ENCODE peak calls at places on chromosomes 7 and 10, in eight cellular contexts. S is A549, X is transverse colon, T is H1, V is tibial nerve, B is GM12878, J is esophagus muscularis mucosa, G is stomach. N is an unnamed sample.
A peak's percentile ranks its signal among the peaks of the same experiment; 100 is the strongest.

GRCh38 chr7:105245398-105246099 is 143.2 kb downstream of the SRPK2 start:
- DNase-seq in S (no peak), X (no peak), T (no peak), V (no peak), B (no peak), J (no peak), G (no peak), N (no peak)

GRCh38 chr10:78438094-78438906 is 404.6 kb downstream of the RPS24 start:
- DNase-seq in S (no peak), X (no peak), T (no peak), V (no peak), B (no peak), J (no peak), G (no peak), N (peak; percentile 63)

GRCh38 chr7:29723599-29723998 is 82.7 kb upstream of the WIPF3 start:
- DNase-seq in S (no peak), X (no peak), T (no peak), V (no peak), B (no peak), J (no peak), G (no peak), N (no peak)

GRCh38 chr10:22849077-22849810 is 78.6 kb upstream of the ARMC3 start:
- DNase-seq in S (no peak), X (peak; percentile 58), T (no peak), V (peak; percentile 80), B (no peak), J (no peak), G (peak; percentile 86), N (peak; percentile 92)

GRCh38 chr7:107255602-107256001 is 86.8 kb downstream of the HBP1 start:
- DNase-seq in S (no peak), X (no peak), T (no peak), V (no peak), B (no peak), J (no peak), G (no peak), N (no peak)

GRCh38 chr10:130748409-130749057 is 563.0 kb downstream of the TCERG1L start:
- DNase-seq in S (no peak), X (no peak), T (no peak), V (no peak), B (no peak), J (no peak), G (peak; percentile 14), N (peak; percentile 44)

GRCh38 chr7:122268101-122268500 is 36.4 kb downstream of the FEZF1 start:
- DNase-seq in S (no peak), X (no peak), T (no peak), V (no peak), B (no peak), J (no peak), G (no peak), N (no peak)

GRCh38 chr10:46033602-46034011 is 3.2 kb upstream of the NCOA4 start:
- DNase-seq in S (no peak), X (no peak), T (no peak), V (no peak), B (no peak), J (no peak), G (peak; percentile 42), N (no peak)

GRCh38 chr7:29853775-29854174 is 47.5 kb downstream of the WIPF3 start:
- DNase-seq in S (no peak), X (no peak), T (no peak), V (no peak), B (no peak), J (no peak), G (no peak), N (no peak)

GRCh38 chr10:60281792-60282353 is 107.8 kb downstream of the ANK3 start:
- DNase-seq in S (no peak), X (no peak), T (no peak), V (no peak), B (no peak), J (no peak), G (no peak), N (no peak)

GRCh38 chr7:30148951-30149459 is 14.2 kb downstream of the MTURN start:
- DNase-seq in S (no peak), X (no peak), T (no peak), V (no peak), B (no peak), J (no peak), G (peak; percentile 35), N (no peak)

GRCh38 chr7:76069238-76069638 is 21.3 kb downstream of the MDH2 start:
- DNase-seq in S (peak; percentile 84), X (peak; percentile 59), T (no peak), V (no peak), B (no peak), J (no peak), G (peak; percentile 39), N (peak; percentile 92)

GRCh38 chr10:120262857-120263547 is 194.0 kb upstream of the PLPP4 start:
- DNase-seq in S (no peak), X (no peak), T (no peak), V (no peak), B (peak; percentile 16), J (no peak), G (no peak), N (no peak)

GRCh38 chr7:105580022-105580740 is 1.1 kb downstream of the EFCAB10 start:
- DNase-seq in S (no peak), X (no peak), T (no peak), V (no peak), B (no peak), J (no peak), G (no peak), N (no peak)

GRCh38 chr7:23618241-23618640 is 21.1 kb downstream of the CCDC126 start:
- DNase-seq in S (no peak), X (no peak), T (no peak), V (no peak), B (no peak), J (no peak), G (no peak), N (no peak)

GRCh38 chr7:519429-519973 is at the start of gene PDGFA:
- DNase-seq in S (no peak), X (no peak), T (no peak), V (no peak), B (no peak), J (no peak), G (peak; percentile 68), N (no peak)

GRCh38 chr7:73683916-73684693 is 708 bp downstream of the BUD23 start:
- DNase-seq in S (no peak), X (no peak), T (no peak), V (no peak), B (no peak), J (no peak), G (no peak), N (no peak)

GRCh38 chr7:154953006-154953684 is 49.8 kb downstream of the PAXIP1 start:
- DNase-seq in S (peak; percentile 27), X (peak; percentile 70), T (peak; percentile 90), V (no peak), B (no peak), J (no peak), G (peak; percentile 71), N (no peak)

GRCh38 chr7:108008827-108009226 is 5.9 kb upstream of the LAMB1 start:
- DNase-seq in S (no peak), X (no peak), T (no peak), V (no peak), B (no peak), J (peak; percentile 24), G (no peak), N (no peak)

GRCh38 chr7:480531-481218 is 39.0 kb downstream of the PDGFA start:
- DNase-seq in S (no peak), X (no peak), T (peak; percentile 58), V (no peak), B (no peak), J (no peak), G (peak; percentile 44), N (peak; percentile 60)

GRCh38 chr7:98187138-98187502 is 24.1 kb upstream of the BHLHA15 start:
- DNase-seq in S (no peak), X (no peak), T (no peak), V (no peak), B (no peak), J (no peak), G (no peak), N (no peak)

GRCh38 chr10:129021597-129022304 is 445.3 kb upstream of the MGMT start:
- DNase-seq in S (no peak), X (no peak), T (peak; percentile 58), V (no peak), B (no peak), J (no peak), G (no peak), N (no peak)
- H3K27ac ChIP-seq in S (no peak overlapping the region), X (peak overlapping the region; percentile 25), T (no peak overlapping the region), V (no peak overlapping the region), B (no peak overlapping the region), J (peak overlapping the region; percentile 41), G (no peak overlapping the region), N (peak overlapping the region; percentile 57)

GRCh38 chr10:88236121-88236743 is 346.9 kb downstream of the RNLS start:
- DNase-seq in S (no peak), X (peak; percentile 21), T (no peak), V (no peak), B (no peak), J (no peak), G (peak; percentile 56), N (no peak)
- TF ChIP-seq EP300 in S (no peak), X (no peak), T (no peak), V (no peak), B (no peak), J (no peak), G (no peak), N (no peak)

GRCh38 chr10:110423650-110424049 is 74.1 kb upstream of the DUSP5 start:
- DNase-seq in S (no peak), X (no peak), T (no peak), V (no peak), B (no peak), J (no peak), G (no peak), N (no peak)

GRCh38 chr10:110425684-110426293 is 71.9 kb upstream of the DUSP5 start:
- DNase-seq in S (peak; percentile 76), X (no peak), T (no peak), V (no peak), B (peak; percentile 89), J (no peak), G (no peak), N (no peak)

GRCh38 chr10:110429301-110429700 is 68.4 kb upstream of the DUSP5 start:
- DNase-seq in S (no peak), X (peak; percentile 4), T (no peak), V (no peak), B (no peak), J (no peak), G (no peak), N (peak; percentile 22)

GRCh38 chr10:110422548-110422947 is 75.2 kb upstream of the DUSP5 start:
- DNase-seq in S (no peak), X (no peak), T (no peak), V (no peak), B (no peak), J (no peak), G (no peak), N (no peak)

GRCh38 chr10:110426294-110427153 is 71.2 kb upstream of the DUSP5 start:
- DNase-seq in S (peak; percentile 68), X (no peak), T (no peak), V (no peak), B (no peak), J (no peak), G (no peak), N (no peak)
- H3K27ac ChIP-seq in S (peak overlapping the region; percentile 99), X (no peak overlapping the region), T (no peak overlapping the region), V (peak overlapping the region; percentile 66), B (peak overlapping the region; percentile 60), J (peak overlapping the region; percentile 36), G (peak overlapping the region; percentile 60), N (no peak overlapping the region)

DNA sequence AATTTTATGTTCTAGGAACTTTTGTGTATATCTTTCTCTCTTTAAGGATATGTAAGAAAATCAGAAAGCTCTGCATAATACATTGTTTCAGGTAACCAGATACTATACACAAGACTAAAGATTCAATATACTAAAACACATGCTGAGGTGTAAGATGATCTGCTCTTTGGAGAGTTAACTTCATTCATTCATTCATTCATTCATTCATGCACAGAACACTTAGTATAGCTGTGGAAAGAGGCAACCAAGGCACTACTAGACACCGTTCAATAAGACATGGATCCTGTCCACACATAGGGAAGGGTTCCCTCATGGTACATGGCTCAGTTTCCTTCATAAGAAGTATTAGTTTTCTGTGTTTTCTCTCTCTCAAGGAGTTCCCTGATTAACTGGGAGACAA is 207.6 kb upstream of the AOAH start:
- DNase-seq in S (no peak), X (no peak), T (no peak), V (no peak), B (no peak), J (no peak), G (no peak), N (no peak)
- TF ChIP-seq EP300 in S (no peak), X (no peak), T (no peak), V (no peak), B (no peak), J (no peak), G (no peak), N (no peak)